ENCODE peak calls at places on chromosomes 16 and 17, in six cellular contexts. Z, E, I, C, U and Y are unnamed samples.

GRCh38 chr16:2515180-2515803 is 1.5 kb downstream of the ATP6V0C start:
- DNase-seq in Z (no peak), C (no peak), E (no peak), U (no peak), I (no peak), Y (no peak)

GRCh38 chr16:82033683-82034300 is 1.3 kb upstream of the HSD17B2 start:
- DNase-seq in U (no peak), E (no peak), Z (no peak), I (no peak), C (no peak), Y (no peak)

GRCh38 chr16:50771366-50771765 is 29.5 kb downstream of the CYLD start:
- DNase-seq in C (no peak), I (no peak), Z (no peak), U (peak), E (no peak), Y (no peak)

GRCh38 chr17:47905221-47905733 is 9.2 kb downstream of the SP2 start:
- DNase-seq in U (peak), C (no peak), Z (no peak), E (no peak), I (no peak), Y (no peak)

GRCh38 chr16:83843657-83844056 is 35.9 kb downstream of the HSBP1 start:
- DNase-seq in Z (no peak), U (no peak), I (no peak), E (no peak), C (peak), Y (no peak)

GRCh38 chr16:53372942-53373871 is 61.1 kb upstream of the RBL2 start:
- DNase-seq in Z (peak), E (no peak), I (peak), U (no peak), C (peak), Y (peak)

GRCh38 chr17:71213936-71214335 is 906.9 kb upstream of the SOX9 start:
- DNase-seq in E (no peak), U (no peak), Z (no peak), C (no peak), I (no peak), Y (no peak)

GRCh38 chr17:7754656-7755055 is 37.1 kb downstream of the DNAH2 start:
- DNase-seq in U (no peak), E (no peak), C (no peak), I (no peak), Z (no peak), Y (no peak)

GRCh38 chr17:73148540-73149334 is 16.1 kb upstream of the SSTR2 start:
- DNase-seq in I (no peak), E (no peak), U (no peak), Z (no peak), C (no peak), Y (no peak)

GRCh38 chr17:13074026-13074425 is 56.2 kb upstream of the ELAC2 start:
- DNase-seq in C (no peak), E (no peak), U (peak), I (no peak), Z (peak), Y (no peak)

GRCh38 chr16:53091508-53092211 is 36.9 kb downstream of the CHD9 start:
- DNase-seq in I (peak), U (peak), E (peak), Z (peak), C (peak), Y (peak)

GRCh38 chr16:70674221-70675014 is 11.4 kb downstream of the MTSS2 start:
- DNase-seq in U (no peak), I (no peak), C (no peak), Z (no peak), E (no peak), Y (no peak)

GRCh38 chr16:29146266-29146665 is 161.4 kb downstream of the LAT start:
- DNase-seq in Z (no peak), I (no peak), U (no peak), E (no peak), C (no peak), Y (no peak)

GRCh38 chr17:43591750-43592562 is 45.8 kb upstream of the ETV4 start:
- DNase-seq in Z (peak), C (no peak), E (peak), U (no peak), I (no peak), Y (peak)